ENCODE peak calls at places on chromosomes 7 and 10, in nine cellular contexts. E, O, H, K, I, L, X, U and N are unnamed samples.

GRCh38 chr7:108289852-108290251 is 159.7 kb upstream of the LAMB4 start:
- DNase-seq in E (no peak), O (no peak), H (no peak), K (no peak), I (no peak), L (no peak), X (no peak), U (no peak), N (no peak)

GRCh38 chr10:35448687-35449662 is 112.7 kb downstream of the CCNY start:
- DNase-seq in E (no peak), O (no peak), H (no peak), K (no peak), I (no peak), L (no peak), X (no peak), U (peak), N (no peak)

GRCh38 chr10:15439381-15439837 is 68.3 kb upstream of the FAM171A1 start:
- DNase-seq in E (no peak), O (peak), H (peak), K (no peak), I (peak), L (peak), X (peak), U (peak), N (no peak)

GRCh38 chr10:44479306-44479705 is 94.4 kb upstream of the CXCL12 start:
- DNase-seq in E (no peak), O (no peak), H (no peak), K (no peak), I (no peak), L (no peak), X (no peak), U (peak), N (no peak)

GRCh38 chr10:34729619-34730018 is 85.5 kb downstream of the PARD3 start:
- DNase-seq in E (no peak), O (no peak), H (no peak), K (no peak), I (peak), L (no peak), X (no peak), U (no peak), N (no peak)

GRCh38 chr10:58701398-58702135 is 188.9 kb downstream of the BICC1 start:
- DNase-seq in E (no peak), O (no peak), H (peak), K (no peak), I (no peak), L (no peak), X (peak), U (peak), N (no peak)

GRCh38 chr10:123643315-123643714 is 22.8 kb upstream of the GPR26 start:
- DNase-seq in E (no peak), O (no peak), H (no peak), K (no peak), I (no peak), L (no peak), X (no peak), U (no peak), N (no peak)

GRCh38 chr7:149220534-149220933 is 18.9 kb upstream of the ZNF212 start:
- DNase-seq in E (no peak), O (no peak), H (no peak), K (no peak), I (no peak), L (no peak), X (no peak), U (peak), N (no peak)

GRCh38 chr7:36509962-36510361 is 120.3 kb downstream of the ANLN start:
- DNase-seq in E (no peak), O (no peak), H (no peak), K (no peak), I (no peak), L (peak), X (no peak), U (no peak), N (no peak)

GRCh38 chr10:78718032-78718572 is 350.7 kb upstream of the ZMIZ1 start:
- DNase-seq in E (no peak), O (no peak), H (no peak), K (no peak), I (no peak), L (no peak), X (no peak), U (no peak), N (no peak)

GRCh38 chr7:12764355-12765000 is 77.0 kb downstream of the ARL4A start:
- DNase-seq in E (no peak), O (no peak), H (no peak), K (no peak), I (no peak), L (no peak), X (no peak), U (peak), N (no peak)

GRCh38 chr10:70820976-70821750 is 5.4 kb downstream of the SGPL1 start:
- DNase-seq in E (no peak), O (no peak), H (no peak), K (no peak), I (no peak), L (no peak), X (no peak), U (no peak), N (peak)

GRCh38 chr10:61140765-61141392 is 196.9 kb upstream of the RHOBTB1 start:
- DNase-seq in E (no peak), O (peak), H (peak), K (no peak), I (peak), L (peak), X (peak), U (peak), N (peak)

GRCh38 chr7:110522751-110523200 is 568.2 kb upstream of the LRRN3 start:
- DNase-seq in E (no peak), O (no peak), H (no peak), K (no peak), I (peak), L (peak), X (no peak), U (no peak), N (peak)

GRCh38 chr7:2321020-2321419 is 6.8 kb upstream of the SNX8 start:
- DNase-seq in E (no peak), O (no peak), H (no peak), K (no peak), I (peak), L (no peak), X (no peak), U (no peak), N (peak)

GRCh38 chr7:128398016-128398840 is 11.6 kb downstream of the IMPDH1 start:
- DNase-seq in E (peak), O (peak), H (no peak), K (peak), I (peak), L (peak), X (peak), U (peak), N (no peak)

GRCh38 chr7:91657386-91658120 is 222.9 kb downstream of the MTERF1 start:
- DNase-seq in E (no peak), O (peak), H (no peak), K (no peak), I (no peak), L (no peak), X (no peak), U (peak), N (no peak)

GRCh38 chr7:31883761-31884164 is 186.4 kb downstream of the PDE1C start:
- DNase-seq in E (no peak), O (peak), H (no peak), K (no peak), I (no peak), L (no peak), X (no peak), U (peak), N (peak)

GRCh38 chr7:128827248-128827958 is 2.8 kb upstream of the FLNC start:
- DNase-seq in E (no peak), O (peak), H (peak), K (no peak), I (no peak), L (no peak), X (peak), U (peak), N (no peak)